ENCODE peak calls at places on chromosome 15, in six cellular contexts. R is GM23338; T is activated T-helper 1 cell treated with anti-CD3 and anti-CD28 coated beads, Interleukin-12 subunit alpha, Interleukin-12 subunit beta, Interleukin-2, Interleukin-4 antibody, amounts not matched to agents 30 ng/mL and 10 ng/mL and 1 ng/mL, durations not matched to agents 14 hours and 24 hours and 36 hours; P is EL; U is SK-N-SH; I is NCI-H2029 treated with DMSO at 0.1 percent for 48 hours. X is an unnamed sample.

GRCh38 chr15:59885832-59886231 is 118.3 kb upstream of the FOXB1 start:
- DNase-seq in I (no peak), P (peak), U (peak), R (peak), T (no peak), X (no peak)

GRCh38 chr15:78024141-78024567 is 53.4 kb downstream of the TBC1D2B start:
- DNase-seq in I (no peak), P (no peak), U (no peak), R (no peak), T (no peak), X (no peak)

GRCh38 chr15:82540055-82540983 is at the start of gene RPS17:
- DNase-seq in T (peak), I (no peak), P (peak), U (peak), R (peak), X (peak)

GRCh38 chr15:34802371-34802770 is 7.0 kb upstream of the ACTC1 start:
- DNase-seq in U (no peak), I (no peak), R (no peak), P (no peak), T (no peak), X (no peak)

GRCh38 chr15:74790080-74790916 is 8.4 kb downstream of the CSK start:
- DNase-seq in R (no peak), I (no peak), U (peak), T (no peak), P (peak), X (peak)

GRCh38 chr15:40333922-40334492 is 6.7 kb downstream of the CCDC9B start:
- DNase-seq in U (no peak), T (no peak), R (no peak), I (no peak), P (no peak), X (peak)

GRCh38 chr15:90437516-90437915 is 49.5 kb downstream of the IQGAP1 start:
- DNase-seq in T (no peak), R (no peak), I (no peak), P (no peak), U (no peak), X (no peak)

GRCh38 chr15:26682765-26683164 is 90.1 kb downstream of the GABRB3 start:
- DNase-seq in T (no peak), P (no peak), U (no peak), I (no peak), R (peak), X (no peak)

GRCh38 chr15:90187257-90187868 is 13.8 kb upstream of the SEMA4B start:
- DNase-seq in U (no peak), P (no peak), I (no peak), R (no peak), T (no peak), X (no peak)

GRCh38 chr15:57618325-57618724 is 26.6 kb downstream of the MYZAP start:
- DNase-seq in I (no peak), P (no peak), U (no peak), T (no peak), R (no peak), X (no peak)

GRCh38 chr15:77502379-77503095 is 81.8 kb downstream of the HMG20A start:
- DNase-seq in R (no peak), I (no peak), U (no peak), P (no peak), T (no peak), X (no peak)

GRCh38 chr15:31328425-31328998 is 1.9 kb downstream of the KLF13 start:
- DNase-seq in P (peak), T (peak), U (peak), R (no peak), I (no peak), X (peak)

GRCh38 chr15:51809457-51809856 is 20.0 kb upstream of the TMOD3 start:
- DNase-seq in U (no peak), I (no peak), T (no peak), R (no peak), P (no peak), X (no peak)